ENCODE peak calls at places on chromosome 15, in eight cellular contexts. J is GM06990; S is thoracic aorta; Y is Peyer's patch; N is bronchial epithelial cell; I is CD8-positive, alpha-beta memory T cell; O is PC-3; C is ovary. M is an unnamed sample.

GRCh38 chr15:55168350-55168974 is 28.3 kb downstream of the RSL24D1 start:
- DNase-seq in O (peak; percentile 73), J (peak; percentile 26), N (peak; percentile 68), C (peak; percentile 56), I (peak; percentile 26), S (no peak), Y (peak; percentile 73), M (peak; percentile 65)

GRCh38 chr15:31487811-31488436 is 161.3 kb downstream of the KLF13 start:
- DNase-seq in I (no peak), N (peak; percentile 37), S (no peak), J (peak; percentile 44), C (no peak), Y (peak; percentile 46), O (peak; percentile 27), M (peak; percentile 87)

GRCh38 chr15:44812029-44812517 is 75.7 kb downstream of the TRIM69 start:
- DNase-seq in C (no peak), S (no peak), O (no peak), I (no peak), Y (peak; percentile 89), N (peak; percentile 59), J (no peak), M (no peak)

GRCh38 chr15:63156086-63156707 is 1.1 kb downstream of the RPS27L start:
- DNase-seq in S (no peak), C (no peak), I (no peak), O (peak; percentile 13), Y (no peak), J (no peak), N (peak; percentile 20), M (peak; percentile 44)

GRCh38 chr15:74798388-74799254 is 14.0 kb upstream of the LMAN1L start:
- DNase-seq in J (peak; percentile 69), C (no peak), O (no peak), I (no peak), N (no peak), Y (peak; percentile 91), S (no peak), M (no peak)

GRCh38 chr15:52661909-52662308 is 17.3 kb downstream of the ATOSA start:
- DNase-seq in Y (no peak), N (no peak), S (no peak), C (no peak), O (no peak), J (no peak), I (no peak), M (no peak)

GRCh38 chr15:64864080-64864479 is 22.4 kb downstream of the PLEKHO2 start:
- DNase-seq in O (no peak), C (no peak), J (no peak), N (no peak), Y (no peak), I (no peak), S (no peak), M (no peak)

GRCh38 chr15:33160581-33161165 is 33.8 kb downstream of the FMN1 start:
- DNase-seq in S (no peak), O (no peak), J (no peak), I (no peak), C (no peak), N (no peak), Y (no peak), M (peak; percentile 30)

GRCh38 chr15:42016971-42017370 is 3.9 kb downstream of the PLA2G4E start:
- DNase-seq in I (no peak), S (no peak), C (no peak), O (no peak), Y (no peak), J (no peak), N (no peak), M (no peak)

GRCh38 chr15:42012241-42012640 is 8.6 kb downstream of the PLA2G4E start:
- DNase-seq in S (no peak), J (no peak), N (no peak), C (no peak), I (no peak), Y (peak; percentile 62), O (no peak), M (no peak)

GRCh38 chr15:42012937-42013482 is 7.8 kb downstream of the PLA2G4E start:
- DNase-seq in J (no peak), S (no peak), O (no peak), I (no peak), Y (no peak), C (no peak), N (no peak), M (no peak)

GRCh38 chr15:42011074-42011473 is 9.8 kb downstream of the PLA2G4E start:
- DNase-seq in C (no peak), O (no peak), J (peak; percentile 27), N (peak; percentile 33), S (no peak), I (no peak), Y (no peak), M (no peak)

GRCh38 chr15:42014406-42014805 is 6.4 kb downstream of the PLA2G4E start:
- DNase-seq in N (no peak), S (no peak), C (no peak), Y (no peak), I (no peak), O (no peak), J (no peak), M (no peak)
- H3K27me3 ChIP-seq in N (no peaks in the 10 kb centered on the region), S (no peaks in the 10 kb centered on the region), C (no peaks in the 10 kb centered on the region), Y (no peaks in the 10 kb centered on the region), I (no peaks in the 10 kb centered on the region), O (no peaks in the 10 kb centered on the region), J (no peaks in the 10 kb centered on the region), M (peaks cover 24% of the 10 kb centered on the region)

DNA sequence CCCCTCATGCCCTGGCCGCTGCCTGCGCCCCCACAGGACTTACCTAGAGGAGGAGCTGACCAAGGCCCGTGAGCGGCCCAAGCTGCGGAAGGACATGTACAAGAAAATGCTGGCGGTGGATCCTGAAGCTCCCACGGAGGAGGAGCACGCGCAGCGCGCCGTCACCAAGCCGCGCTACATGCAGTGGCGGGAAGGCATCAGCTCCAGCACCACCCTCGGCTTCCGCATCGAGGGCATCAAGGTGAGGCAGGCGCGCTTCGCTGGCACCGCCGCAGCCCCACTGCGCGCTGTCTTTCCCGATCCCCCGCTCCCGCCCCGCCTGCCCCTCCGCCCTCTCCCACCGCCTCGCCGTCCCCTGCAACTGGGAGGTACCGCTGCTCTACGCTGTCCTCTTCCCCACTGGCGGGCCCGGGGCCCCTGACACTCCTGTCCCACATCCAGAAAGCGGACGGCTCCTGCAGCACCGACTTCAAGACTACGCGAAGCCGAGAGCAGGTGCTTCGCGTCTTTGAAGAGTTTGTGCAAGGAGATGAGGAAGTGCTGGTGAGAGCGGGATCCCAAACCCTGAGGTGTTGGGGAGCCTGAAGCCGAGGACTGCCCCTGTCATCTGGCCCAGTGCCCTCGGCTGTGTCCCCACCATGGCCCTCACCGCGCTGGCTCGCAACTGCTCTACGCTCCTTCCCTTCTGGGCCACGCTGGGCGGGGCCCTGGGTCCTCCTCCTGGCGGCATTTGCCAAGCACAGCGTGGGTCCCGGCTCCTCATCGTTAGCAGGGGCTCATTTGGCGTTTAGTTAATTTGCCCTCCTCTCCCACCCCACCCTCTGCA is 8.5 kb downstream of the ITPKA start:
- DNase-seq in J (no peak), C (no peak), N (no peak), S (no peak), Y (no peak), O (no peak), I (no peak), M (peak; percentile 38)
- H3K27me3 ChIP-seq in J (peaks cover 4% of the 10 kb centered on the region), C (peaks cover 4% of the 10 kb centered on the region), N (peaks cover 31% of the 10 kb centered on the region), S (no peaks in the 10 kb centered on the region), Y (peaks cover 6% of the 10 kb centered on the region), O (no peaks in the 10 kb centered on the region), I (peaks cover 25% of the 10 kb centered on the region), M (peaks cover 34% of the 10 kb centered on the region)

DNA sequence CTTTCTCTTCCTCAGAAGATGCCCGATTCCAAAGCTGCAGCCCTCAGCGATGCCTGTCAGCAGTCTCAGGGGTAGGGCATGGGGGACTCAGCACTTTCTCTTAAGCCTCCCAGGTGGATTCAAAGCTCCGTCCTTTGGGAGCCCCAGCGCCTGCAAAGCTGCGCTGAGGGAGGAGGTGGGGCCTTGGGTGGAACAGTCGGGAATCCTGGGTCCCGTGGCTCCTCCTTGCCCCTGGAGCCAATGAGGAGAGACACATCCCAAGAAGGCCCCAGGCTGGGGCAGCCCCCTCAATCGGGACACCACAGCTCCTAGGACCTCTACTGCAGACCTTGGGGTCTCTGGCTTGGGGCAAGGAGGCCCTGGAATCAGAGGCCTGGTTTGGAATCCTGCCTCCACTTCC is 227.5 kb upstream of the IGF1R start:
- DNase-seq in I (no peak), O (no peak), Y (no peak), S (no peak), N (no peak), C (no peak), J (no peak), M (peak; percentile 4)
- H3K27me3 ChIP-seq in I (peaks cover 4% of the 10 kb centered on the region), O (peaks cover 77% of the 10 kb centered on the region), Y (peaks cover 14% of the 10 kb centered on the region), S (no peaks in the 10 kb centered on the region), N (peaks cover 12% of the 10 kb centered on the region), C (no peaks in the 10 kb centered on the region), J (no peaks in the 10 kb centered on the region), M (peaks cover 39% of the 10 kb centered on the region)

DNA sequence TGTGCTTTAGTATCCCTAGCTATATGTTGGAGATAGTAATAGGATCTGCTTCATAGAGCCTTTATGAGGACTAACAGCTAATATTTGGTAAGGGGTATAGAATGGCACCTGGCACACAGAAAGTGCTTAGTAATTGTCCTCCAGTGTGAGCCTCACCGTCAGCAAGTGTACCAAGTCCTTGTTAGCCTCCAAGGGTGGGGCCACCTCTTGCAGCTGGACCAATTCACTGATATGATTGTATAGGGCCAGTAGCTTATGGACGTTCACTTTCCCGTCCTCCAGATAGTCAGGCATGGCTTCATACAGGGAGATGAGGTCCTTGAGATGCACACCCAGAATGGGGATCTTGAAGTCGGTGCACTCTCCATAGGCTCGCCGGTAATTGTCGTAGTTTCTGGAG is 53.6 kb downstream of the FAM98B start:
- DNase-seq in C (no peak), N (no peak), Y (no peak), I (no peak), O (no peak), J (no peak), S (no peak), M (no peak)
- H3K27me3 ChIP-seq in C (no peaks in the 10 kb centered on the region), N (no peaks in the 10 kb centered on the region), Y (no peaks in the 10 kb centered on the region), I (no peaks in the 10 kb centered on the region), O (no peaks in the 10 kb centered on the region), J (no peaks in the 10 kb centered on the region), S (no peaks in the 10 kb centered on the region), M (no peaks in the 10 kb centered on the region)

M was measured in GM23248.